ENCODE peak calls at places on chromosomes 3 and 15, in nine cellular contexts. C, L, K, Q, N, I, B, R and U are unnamed samples.
A peak's percentile ranks its signal among the peaks of the same experiment; 100 is the strongest.

GRCh38 chr15:68506071-68506470 is 72.7 kb upstream of the CORO2B start:
- DNase-seq in C (no peak), L (no peak), K (no peak), Q (no peak), N (no peak), I (no peak), B (no peak), R (no peak), U (no peak)

GRCh38 chr3:42134867-42135464 is 43.8 kb downstream of the TRAK1 start:
- DNase-seq in C (no peak), L (no peak), K (no peak), Q (no peak), N (no peak), I (no peak), B (no peak), R (no peak), U (no peak)

GRCh38 chr3:151278223-151278622 is at the start of gene P2RY14:
- DNase-seq in C (no peak), L (no peak), K (no peak), Q (no peak), N (no peak), I (no peak), B (no peak), R (no peak), U (no peak)

GRCh38 chr3:49805884-49806701 is 3.0 kb downstream of the INKA1 start:
- DNase-seq in C (no peak), L (no peak), K (peak; percentile 67), Q (peak; percentile 49), N (peak; percentile 45), I (peak; percentile 77), B (peak; percentile 68), R (no peak), U (no peak)

GRCh38 chr3:172839679-172840078 is 89.2 kb downstream of the ECT2 start:
- DNase-seq in C (no peak), L (no peak), K (no peak), Q (no peak), N (no peak), I (no peak), B (no peak), R (no peak), U (no peak)

GRCh38 chr15:57290826-57291225 is 85.5 kb upstream of the CGNL1 start:
- DNase-seq in C (no peak), L (no peak), K (no peak), Q (no peak), N (no peak), I (no peak), B (no peak), R (no peak), U (no peak)

GRCh38 chr3:126347543-126348161 is 9.6 kb downstream of the KLF15 start:
- DNase-seq in C (no peak), L (no peak), K (no peak), Q (no peak), N (no peak), I (peak; percentile 1), B (peak; percentile 27), R (peak; percentile 31), U (no peak)

GRCh38 chr3:14431928-14432834 is 29.8 kb downstream of the SLC6A6 start:
- DNase-seq in C (peak; percentile 94), L (peak; percentile 72), K (peak; percentile 77), Q (peak; percentile 55), N (peak; percentile 86), I (peak; percentile 86), B (peak; percentile 93), R (peak; percentile 79), U (peak; percentile 71)

GRCh38 chr15:68483165-68483564 is 51.2 kb upstream of the ITGA11 start:
- DNase-seq in C (no peak), L (no peak), K (no peak), Q (no peak), N (no peak), I (no peak), B (no peak), R (no peak), U (no peak)

DNA sequence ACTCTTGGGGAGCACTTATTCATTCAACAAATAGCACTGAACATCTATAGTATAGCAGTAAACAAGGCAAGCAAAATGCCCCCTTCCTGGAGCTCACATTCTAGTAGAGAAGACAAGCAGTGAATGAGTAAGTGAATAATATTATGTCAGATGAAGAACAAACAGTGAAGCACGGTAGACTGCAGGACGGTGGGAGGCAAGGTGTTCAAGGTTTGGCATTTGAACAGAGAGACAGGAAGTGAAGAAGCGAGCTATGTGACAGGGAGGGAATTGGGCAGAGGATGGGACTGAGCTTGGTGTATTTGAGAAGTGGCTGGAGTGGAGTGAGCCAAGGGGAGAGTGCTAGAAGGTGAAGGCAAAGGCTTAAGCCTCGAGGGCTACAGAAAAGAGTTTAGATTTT is 1.4 kb downstream of the CRELD1 start:
- DNase-seq in C (no peak), L (no peak), K (no peak), Q (no peak), N (no peak), I (no peak), B (no peak), R (no peak), U (no peak)
- H3K4me3 ChIP-seq in C (no peak overlapping the region), L (no peak overlapping the region), K (peak overlapping the region; percentile 75), Q (no peak overlapping the region), N (peak overlapping the region; percentile 95), I (peak overlapping the region; percentile 82), B (no peak overlapping the region), R (peak overlapping the region; percentile 80), U (no peak overlapping the region)

GRCh38 chr3:15794303-15794771 is 3.4 kb downstream of the ANKRD28 start:
- DNase-seq in C (no peak), L (peak; percentile 87), K (no peak), Q (peak; percentile 89), N (no peak), I (no peak), B (no peak), R (no peak), U (no peak)
- H3K4me3 ChIP-seq in C (no peak overlapping the region), L (peak overlapping the region; percentile 77), K (peak overlapping the region; percentile 65), Q (peak overlapping the region; percentile 61), N (no peak overlapping the region), I (peak overlapping the region; percentile 8), B (no peak overlapping the region), R (peak overlapping the region; percentile 63), U (peak overlapping the region; percentile 52)

GRCh38 chr3:38623539-38623938 is 25.9 kb downstream of the SCN5A start:
- DNase-seq in C (no peak), L (no peak), K (no peak), Q (no peak), N (no peak), I (no peak), B (no peak), R (no peak), U (no peak)
- H3K4me3 ChIP-seq in C (no peak overlapping the region), L (no peak overlapping the region), K (no peak overlapping the region), Q (no peak overlapping the region), N (no peak overlapping the region), I (no peak overlapping the region), B (no peak overlapping the region), R (no peak overlapping the region), U (no peak overlapping the region)

GRCh38 chr3:157093096-157093495 is 66.9 kb downstream of the CCNL1 start:
- DNase-seq in C (no peak), L (no peak), K (no peak), Q (no peak), N (no peak), I (no peak), B (no peak), R (no peak), U (no peak)
- H3K4me3 ChIP-seq in C (no peak overlapping the region), L (no peak overlapping the region), K (no peak overlapping the region), Q (no peak overlapping the region), N (peak overlapping the region; percentile 76), I (peak overlapping the region; percentile 71), B (peak overlapping the region; percentile 39), R (no peak overlapping the region), U (no peak overlapping the region)

GRCh38 chr3:45187597-45188210 is 38.4 kb downstream of the TMEM158 start:
- DNase-seq in C (no peak), L (no peak), K (no peak), Q (no peak), N (no peak), I (no peak), B (no peak), R (no peak), U (no peak)
- H3K4me3 ChIP-seq in C (no peak overlapping the region), L (no peak overlapping the region), K (no peak overlapping the region), Q (no peak overlapping the region), N (no peak overlapping the region), I (no peak overlapping the region), B (no peak overlapping the region), R (no peak overlapping the region), U (no peak overlapping the region)

DNA sequence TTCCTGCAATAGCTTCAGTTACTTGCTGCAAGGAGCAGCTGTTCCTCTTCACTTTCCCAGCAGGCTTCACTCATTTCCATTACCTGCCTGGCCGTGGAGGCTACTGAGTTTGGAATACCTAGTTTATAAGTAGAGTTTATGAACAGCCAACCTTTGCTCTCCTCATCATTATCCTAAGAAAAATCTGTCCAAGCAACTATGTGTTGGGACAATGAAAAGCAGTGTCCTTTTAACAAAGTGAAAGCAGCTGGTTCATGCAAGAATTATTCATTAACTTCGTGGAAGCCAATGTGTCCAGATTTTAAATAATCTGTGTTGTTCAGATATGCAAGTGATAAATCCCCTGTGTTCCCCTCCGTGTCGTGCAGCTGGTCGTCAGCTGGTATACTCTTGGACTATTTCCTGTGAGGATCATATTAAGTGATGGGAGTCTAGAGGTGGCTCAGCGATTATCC is 39.3 kb upstream of the SSR3 start:
- DNase-seq in C (no peak), L (no peak), K (no peak), Q (no peak), N (no peak), I (no peak), B (no peak), R (no peak), U (no peak)
- H3K4me3 ChIP-seq in C (no peak overlapping the region), L (no peak overlapping the region), K (no peak overlapping the region), Q (no peak overlapping the region), N (peak overlapping the region; percentile 25), I (peak overlapping the region; percentile 16), B (no peak overlapping the region), R (peak overlapping the region; percentile 5), U (no peak overlapping the region)

GRCh38 chr3:52670621-52671521 is 14.8 kb downstream of the PBRM1 start:
- DNase-seq in C (peak; percentile 20), L (peak; percentile 100), K (no peak), Q (peak; percentile 100), N (no peak), I (no peak), B (no peak), R (no peak), U (peak; percentile 83)
- H3K4me3 ChIP-seq in C (no peak overlapping the region), L (no peak overlapping the region), K (no peak overlapping the region), Q (no peak overlapping the region), N (no peak overlapping the region), I (no peak overlapping the region), B (no peak overlapping the region), R (no peak overlapping the region), U (peak overlapping the region; percentile 8)

GRCh38 chr3:73332558-73332957 is 271.1 kb downstream of the EBLN2 start:
- DNase-seq in C (no peak), L (no peak), K (no peak), Q (no peak), N (no peak), I (no peak), B (no peak), R (no peak), U (no peak)
- H3K4me3 ChIP-seq in C (no peak overlapping the region), L (no peak overlapping the region), K (no peak overlapping the region), Q (no peak overlapping the region), N (no peak overlapping the region), I (no peak overlapping the region), B (no peak overlapping the region), R (no peak overlapping the region), U (no peak overlapping the region)

GRCh38 chr15:93070901-93071300 is 18.1 kb downstream of the RGMA start:
- DNase-seq in C (no peak), L (no peak), K (no peak), Q (no peak), N (no peak), I (no peak), B (no peak), R (no peak), U (no peak)
- H3K4me3 ChIP-seq in C (no peak overlapping the region), L (no peak overlapping the region), K (no peak overlapping the region), Q (no peak overlapping the region), N (peak overlapping the region; percentile 84), I (peak overlapping the region; percentile 82), B (peak overlapping the region; percentile 64), R (peak overlapping the region; percentile 78), U (no peak overlapping the region)